ENCODE peak calls at places on chromosomes 16 and 17, in four cellular contexts. One of them, this sample, is unnamed.

GRCh38 chr16:4696172-4696904 is 3.0 kb downstream of the NUDT16L1 start:
- DNase-seq in right lobe of liver: peak
- DNase-seq in T-helper 9 cell: no peak
- DNase-seq in fibroblast of lung: no peak
- DNase-seq in this sample: no peak

GRCh38 chr17:81043725-81044427 is 8.9 kb downstream of the BAIAP2 start:
- DNase-seq in right lobe of liver: peak
- DNase-seq in T-helper 9 cell: no peak
- DNase-seq in fibroblast of lung: no peak
- DNase-seq in this sample: no peak

GRCh38 chr17:40086150-40087044 is 14.0 kb downstream of the NR1D1 start:
- DNase-seq in right lobe of liver: no peak
- DNase-seq in T-helper 9 cell: peak
- DNase-seq in fibroblast of lung: peak
- DNase-seq in this sample: peak

GRCh38 chr17:62380253-62380652 is at the start of gene EFCAB3:
- DNase-seq in right lobe of liver: no peak
- DNase-seq in T-helper 9 cell: no peak
- DNase-seq in fibroblast of lung: no peak
- DNase-seq in this sample: no peak

GRCh38 chr17:78428842-78429617 is 50.6 kb downstream of the PGS1 start:
- DNase-seq in right lobe of liver: no peak
- DNase-seq in T-helper 9 cell: no peak
- DNase-seq in fibroblast of lung: peak
- DNase-seq in this sample: no peak

GRCh38 chr17:38620551-38621277 is 15.0 kb upstream of the SRCIN1 start:
- DNase-seq in right lobe of liver: peak
- DNase-seq in T-helper 9 cell: no peak
- DNase-seq in fibroblast of lung: no peak
- DNase-seq in this sample: no peak

GRCh38 chr17:73586921-73587680 is 57.1 kb downstream of the SDK2 start:
- DNase-seq in right lobe of liver: no peak
- DNase-seq in T-helper 9 cell: no peak
- DNase-seq in fibroblast of lung: no peak
- DNase-seq in this sample: no peak

GRCh38 chr17:72580321-72581127 is 459.7 kb downstream of the SOX9 start:
- DNase-seq in right lobe of liver: no peak
- DNase-seq in T-helper 9 cell: no peak
- DNase-seq in fibroblast of lung: no peak
- DNase-seq in this sample: no peak

GRCh38 chr17:28385037-28385797 is 13.7 kb downstream of the SARM1 start:
- DNase-seq in right lobe of liver: no peak
- DNase-seq in T-helper 9 cell: no peak
- DNase-seq in fibroblast of lung: no peak
- DNase-seq in this sample: no peak

GRCh38 chr17:79413591-79413990 is 197.3 kb downstream of the RBFOX3 start:
- DNase-seq in right lobe of liver: no peak
- DNase-seq in T-helper 9 cell: no peak
- DNase-seq in fibroblast of lung: no peak
- DNase-seq in this sample: no peak

GRCh38 chr17:32519769-32520701 is 33.2 kb downstream of the CDK5R1 start:
- DNase-seq in right lobe of liver: no peak
- DNase-seq in T-helper 9 cell: no peak
- DNase-seq in fibroblast of lung: no peak
- DNase-seq in this sample: no peak

GRCh38 chr17:30104575-30105339 is 11.9 kb upstream of the NSRP1 start:
- DNase-seq in right lobe of liver: peak
- DNase-seq in T-helper 9 cell: peak
- DNase-seq in fibroblast of lung: peak
- DNase-seq in this sample: peak

GRCh38 chr16:89534147-89534788 is 26.1 kb downstream of the SPG7 start:
- DNase-seq in right lobe of liver: peak
- DNase-seq in T-helper 9 cell: no peak
- DNase-seq in fibroblast of lung: peak
- DNase-seq in this sample: no peak

GRCh38 chr17:33940769-33941168 is 314.3 kb upstream of the CCL2 start:
- DNase-seq in right lobe of liver: no peak
- DNase-seq in T-helper 9 cell: no peak
- DNase-seq in fibroblast of lung: no peak
- DNase-seq in this sample: no peak

GRCh38 chr17:67431210-67432015 is 54.3 kb downstream of the PITPNC1 start:
- DNase-seq in right lobe of liver: no peak
- DNase-seq in T-helper 9 cell: no peak
- DNase-seq in fibroblast of lung: peak
- DNase-seq in this sample: no peak

GRCh38 chr17:73902416-73903181 is 258.4 kb upstream of the SDK2 start:
- DNase-seq in right lobe of liver: no peak
- DNase-seq in T-helper 9 cell: no peak
- DNase-seq in fibroblast of lung: no peak
- DNase-seq in this sample: no peak

GRCh38 chr17:70109497-70109896 is 34.5 kb downstream of the KCNJ16 start:
- DNase-seq in right lobe of liver: no peak
- DNase-seq in T-helper 9 cell: no peak
- DNase-seq in fibroblast of lung: no peak
- DNase-seq in this sample: no peak

GRCh38 chr17:4605826-4606225 is 21.5 kb downstream of the SMTNL2 start:
- DNase-seq in right lobe of liver: no peak
- DNase-seq in T-helper 9 cell: no peak
- DNase-seq in fibroblast of lung: peak
- DNase-seq in this sample: no peak

GRCh38 chr16:19717319-19717718 is 708 bp downstream of the KNOP1 start:
- DNase-seq in right lobe of liver: no peak
- DNase-seq in T-helper 9 cell: no peak
- DNase-seq in fibroblast of lung: no peak
- DNase-seq in this sample: no peak

GRCh38 chr16:86072328-86073102 is 173.6 kb downstream of the IRF8 start:
- DNase-seq in right lobe of liver: no peak
- DNase-seq in T-helper 9 cell: no peak
- DNase-seq in fibroblast of lung: peak
- DNase-seq in this sample: no peak

GRCh38 chr17:56773124-56773523 is 60.6 kb downstream of the C17orf67 start:
- DNase-seq in right lobe of liver: no peak
- DNase-seq in T-helper 9 cell: no peak
- DNase-seq in fibroblast of lung: no peak
- DNase-seq in this sample: no peak

GRCh38 chr16:30777591-30778297 is 9.3 kb downstream of the ZNF629 start:
- DNase-seq in right lobe of liver: no peak
- DNase-seq in T-helper 9 cell: no peak
- DNase-seq in fibroblast of lung: no peak
- DNase-seq in this sample: no peak

GRCh38 chr17:55420776-55421178 is 858 bp downstream of the MMD start:
- DNase-seq in right lobe of liver: peak
- DNase-seq in T-helper 9 cell: peak
- DNase-seq in fibroblast of lung: peak
- DNase-seq in this sample: peak

GRCh38 chr16:82756283-82756599 is 129.5 kb downstream of the CDH13 start:
- DNase-seq in right lobe of liver: no peak
- DNase-seq in T-helper 9 cell: no peak
- DNase-seq in fibroblast of lung: peak
- DNase-seq in this sample: no peak

GRCh38 chr16:48447940-48448536 is 62.8 kb upstream of the SIAH1 start:
- DNase-seq in right lobe of liver: no peak
- DNase-seq in T-helper 9 cell: no peak
- DNase-seq in fibroblast of lung: no peak
- DNase-seq in this sample: no peak

This sample was measured in activated CD4-positive, CD25-positive, alpha-beta regulatory T cell treated with anti-CD3 and anti-CD28 coated beads, Interleukin-2, amount 50 U/mL, for 72 hours.